ENCODE peak calls at places on chromosomes 2 and 18, in seven cellular contexts. One of them, this sample, is unnamed.
A peak's percentile ranks its signal among the peaks of the same experiment; 100 is the strongest.

GRCh38 chr2:52862801-52863200 is 904.8 kb upstream of the CHAC2 start:
- DNase-seq in AG09309: no peak
- DNase-seq in upper lobe of right lung: no peak
- DNase-seq in adrenal gland: no peak
- DNase-seq in dorsolateral prefrontal cortex: no peak
- DNase-seq in foreskin keratinocyte: peak; percentile 69
- DNase-seq in lower lobe of right lung: no peak
- DNase-seq in this sample: no peak

GRCh38 chr2:236768393-236769140 is 198.9 kb downstream of the ACKR3 start:
- DNase-seq in foreskin keratinocyte: peak; percentile 42
- DNase-seq in upper lobe of right lung: no peak
- DNase-seq in dorsolateral prefrontal cortex: no peak
- DNase-seq in lower lobe of right lung: no peak
- DNase-seq in adrenal gland: no peak
- DNase-seq in AG09309: no peak
- DNase-seq in this sample: no peak

GRCh38 chr2:223465793-223466192 is 136.4 kb downstream of the SCG2 start:
- DNase-seq in dorsolateral prefrontal cortex: no peak
- DNase-seq in upper lobe of right lung: peak; percentile 73
- DNase-seq in lower lobe of right lung: peak; percentile 71
- DNase-seq in adrenal gland: peak; percentile 90
- DNase-seq in foreskin keratinocyte: peak; percentile 71
- DNase-seq in AG09309: peak; percentile 96
- DNase-seq in this sample: no peak

GRCh38 chr2:176172007-176172747 is 15.1 kb downstream of the HOXD3 start:
- DNase-seq in adrenal gland: no peak
- DNase-seq in dorsolateral prefrontal cortex: no peak
- DNase-seq in upper lobe of right lung: no peak
- DNase-seq in lower lobe of right lung: no peak
- DNase-seq in AG09309: no peak
- DNase-seq in foreskin keratinocyte: no peak
- DNase-seq in this sample: no peak

GRCh38 chr2:156182132-156182531 is 150.4 kb downstream of the NR4A2 start:
- DNase-seq in upper lobe of right lung: no peak
- DNase-seq in foreskin keratinocyte: peak; percentile 98
- DNase-seq in adrenal gland: no peak
- DNase-seq in lower lobe of right lung: no peak
- DNase-seq in AG09309: no peak
- DNase-seq in dorsolateral prefrontal cortex: no peak
- DNase-seq in this sample: no peak

GRCh38 chr18:78986018-78986481 is 6.4 kb downstream of the SALL3 start:
- DNase-seq in upper lobe of right lung: no peak
- DNase-seq in dorsolateral prefrontal cortex: peak; percentile 50
- DNase-seq in AG09309: no peak
- DNase-seq in lower lobe of right lung: no peak
- DNase-seq in foreskin keratinocyte: no peak
- DNase-seq in adrenal gland: no peak
- DNase-seq in this sample: peak; percentile 74

GRCh38 chr2:49619804-49620203 is 465.5 kb upstream of the FSHR start:
- DNase-seq in adrenal gland: no peak
- DNase-seq in lower lobe of right lung: no peak
- DNase-seq in dorsolateral prefrontal cortex: no peak
- DNase-seq in foreskin keratinocyte: no peak
- DNase-seq in upper lobe of right lung: no peak
- DNase-seq in AG09309: no peak
- DNase-seq in this sample: no peak

GRCh38 chr18:8084160-8084559 is 517.0 kb downstream of the PTPRM start:
- DNase-seq in AG09309: no peak
- DNase-seq in lower lobe of right lung: no peak
- DNase-seq in dorsolateral prefrontal cortex: no peak
- DNase-seq in foreskin keratinocyte: peak; percentile 52
- DNase-seq in adrenal gland: peak; percentile 24
- DNase-seq in upper lobe of right lung: no peak
- DNase-seq in this sample: peak; percentile 69

GRCh38 chr2:28692411-28692810 is 59.2 kb upstream of the PPP1CB start:
- DNase-seq in adrenal gland: no peak
- DNase-seq in upper lobe of right lung: no peak
- DNase-seq in dorsolateral prefrontal cortex: no peak
- DNase-seq in AG09309: no peak
- DNase-seq in lower lobe of right lung: no peak
- DNase-seq in foreskin keratinocyte: no peak
- DNase-seq in this sample: no peak

GRCh38 chr2:120305296-120305695 is 40.6 kb upstream of the INHBB start:
- DNase-seq in AG09309: no peak
- DNase-seq in upper lobe of right lung: no peak
- DNase-seq in dorsolateral prefrontal cortex: no peak
- DNase-seq in foreskin keratinocyte: no peak
- DNase-seq in lower lobe of right lung: no peak
- DNase-seq in adrenal gland: no peak
- DNase-seq in this sample: peak; percentile 49

GRCh38 chr2:231425811-231426703 is 30.5 kb downstream of the B3GNT7 start:
- DNase-seq in AG09309: no peak
- DNase-seq in upper lobe of right lung: no peak
- DNase-seq in dorsolateral prefrontal cortex: no peak
- DNase-seq in lower lobe of right lung: no peak
- DNase-seq in adrenal gland: no peak
- DNase-seq in foreskin keratinocyte: peak; percentile 46
- DNase-seq in this sample: no peak

GRCh38 chr2:61793389-61793836 is 60.4 kb downstream of the FAM161A start:
- DNase-seq in lower lobe of right lung: peak; percentile 59
- DNase-seq in foreskin keratinocyte: peak; percentile 54
- DNase-seq in dorsolateral prefrontal cortex: peak; percentile 34
- DNase-seq in upper lobe of right lung: peak; percentile 67
- DNase-seq in AG09309: peak; percentile 11
- DNase-seq in adrenal gland: peak; percentile 52
- DNase-seq in this sample: peak; percentile 80

GRCh38 chr2:143901185-143901842 is 618.6 kb downstream of the ZEB2 start:
- DNase-seq in foreskin keratinocyte: peak; percentile 98
- DNase-seq in dorsolateral prefrontal cortex: no peak
- DNase-seq in AG09309: peak; percentile 61
- DNase-seq in upper lobe of right lung: no peak
- DNase-seq in lower lobe of right lung: no peak
- DNase-seq in adrenal gland: no peak
- DNase-seq in this sample: no peak

GRCh38 chr2:54455584-54456525 is at the start of gene SPTBN1:
- DNase-seq in lower lobe of right lung: peak; percentile 91
- DNase-seq in dorsolateral prefrontal cortex: peak; percentile 88
- DNase-seq in AG09309: peak; percentile 63
- DNase-seq in upper lobe of right lung: peak; percentile 94
- DNase-seq in foreskin keratinocyte: peak; percentile 43
- DNase-seq in adrenal gland: peak; percentile 91
- DNase-seq in this sample: peak; percentile 97

GRCh38 chr2:85607268-85608215 is 4.3 kb downstream of the C2orf68 start:
- DNase-seq in dorsolateral prefrontal cortex: no peak
- DNase-seq in upper lobe of right lung: no peak
- DNase-seq in AG09309: no peak
- DNase-seq in adrenal gland: peak; percentile 4
- DNase-seq in lower lobe of right lung: peak; percentile 70
- DNase-seq in foreskin keratinocyte: no peak
- DNase-seq in this sample: no peak

GRCh38 chr2:41955641-41956040 is 92.2 kb upstream of the PKDCC start:
- DNase-seq in foreskin keratinocyte: no peak
- DNase-seq in upper lobe of right lung: no peak
- DNase-seq in lower lobe of right lung: no peak
- DNase-seq in AG09309: no peak
- DNase-seq in dorsolateral prefrontal cortex: no peak
- DNase-seq in adrenal gland: no peak
- DNase-seq in this sample: no peak

GRCh38 chr18:36446059-36446458 is 148.5 kb downstream of the FHOD3 start:
- DNase-seq in dorsolateral prefrontal cortex: no peak
- DNase-seq in upper lobe of right lung: no peak
- DNase-seq in foreskin keratinocyte: peak; percentile 28
- DNase-seq in adrenal gland: no peak
- DNase-seq in lower lobe of right lung: no peak
- DNase-seq in AG09309: no peak
- DNase-seq in this sample: peak; percentile 72

GRCh38 chr18:3246636-3247242 is 862 bp upstream of the MYL12A start:
- DNase-seq in foreskin keratinocyte: no peak
- DNase-seq in dorsolateral prefrontal cortex: no peak
- DNase-seq in upper lobe of right lung: no peak
- DNase-seq in adrenal gland: peak; percentile 39
- DNase-seq in AG09309: no peak
- DNase-seq in lower lobe of right lung: peak; percentile 58
- DNase-seq in this sample: no peak

GRCh38 chr18:59570101-59570875 is 126.9 kb downstream of the CCBE1 start:
- DNase-seq in lower lobe of right lung: no peak
- DNase-seq in AG09309: no peak
- DNase-seq in adrenal gland: no peak
- DNase-seq in upper lobe of right lung: no peak
- DNase-seq in foreskin keratinocyte: no peak
- DNase-seq in dorsolateral prefrontal cortex: no peak
- DNase-seq in this sample: peak; percentile 72

GRCh38 chr2:75200140-75200985 is 1.0 kb upstream of the TACR1 start:
- DNase-seq in lower lobe of right lung: peak; percentile 72
- DNase-seq in adrenal gland: peak; percentile 35
- DNase-seq in upper lobe of right lung: peak; percentile 81
- DNase-seq in dorsolateral prefrontal cortex: peak; percentile 58
- DNase-seq in AG09309: no peak
- DNase-seq in foreskin keratinocyte: peak; percentile 51
- DNase-seq in this sample: peak; percentile 72

GRCh38 chr2:137964859-137965459 is 686 bp downstream of the HNMT start:
- DNase-seq in foreskin keratinocyte: no peak
- DNase-seq in adrenal gland: no peak
- DNase-seq in dorsolateral prefrontal cortex: no peak
- DNase-seq in upper lobe of right lung: no peak
- DNase-seq in AG09309: no peak
- DNase-seq in lower lobe of right lung: no peak
- DNase-seq in this sample: no peak

GRCh38 chr2:104641801-104642200 is 212.1 kb upstream of the POU3F3 start:
- DNase-seq in lower lobe of right lung: no peak
- DNase-seq in AG09309: no peak
- DNase-seq in upper lobe of right lung: no peak
- DNase-seq in dorsolateral prefrontal cortex: no peak
- DNase-seq in foreskin keratinocyte: no peak
- DNase-seq in adrenal gland: no peak
- DNase-seq in this sample: no peak

GRCh38 chr2:121524650-121525425 is 5.8 kb upstream of the RNU4ATAC start:
- DNase-seq in lower lobe of right lung: no peak
- DNase-seq in upper lobe of right lung: no peak
- DNase-seq in foreskin keratinocyte: peak; percentile 85
- DNase-seq in adrenal gland: peak; percentile 36
- DNase-seq in AG09309: no peak
- DNase-seq in dorsolateral prefrontal cortex: no peak
- DNase-seq in this sample: no peak

GRCh38 chr18:22879279-22879678 is 53.8 kb upstream of the RBBP8 start:
- DNase-seq in lower lobe of right lung: no peak
- DNase-seq in dorsolateral prefrontal cortex: no peak
- DNase-seq in foreskin keratinocyte: no peak
- DNase-seq in adrenal gland: no peak
- DNase-seq in upper lobe of right lung: no peak
- DNase-seq in AG09309: no peak
- DNase-seq in this sample: no peak

GRCh38 chr2:96258393-96259022 is 7.3 kb downstream of the TMEM127 start:
- DNase-seq in dorsolateral prefrontal cortex: no peak
- DNase-seq in AG09309: no peak
- DNase-seq in foreskin keratinocyte: no peak
- DNase-seq in upper lobe of right lung: no peak
- DNase-seq in adrenal gland: no peak
- DNase-seq in lower lobe of right lung: no peak
- DNase-seq in this sample: no peak

GRCh38 chr2:54624611-54625071 is 98.8 kb upstream of the EML6 start:
- DNase-seq in AG09309: no peak
- DNase-seq in dorsolateral prefrontal cortex: no peak
- DNase-seq in foreskin keratinocyte: no peak
- DNase-seq in adrenal gland: no peak
- DNase-seq in lower lobe of right lung: no peak
- DNase-seq in upper lobe of right lung: no peak
- DNase-seq in this sample: peak; percentile 57

GRCh38 chr2:156005999-156006712 is 326.4 kb downstream of the NR4A2 start:
- DNase-seq in upper lobe of right lung: no peak
- DNase-seq in foreskin keratinocyte: peak; percentile 48
- DNase-seq in AG09309: no peak
- DNase-seq in dorsolateral prefrontal cortex: no peak
- DNase-seq in adrenal gland: no peak
- DNase-seq in lower lobe of right lung: no peak
- DNase-seq in this sample: no peak

DNA sequence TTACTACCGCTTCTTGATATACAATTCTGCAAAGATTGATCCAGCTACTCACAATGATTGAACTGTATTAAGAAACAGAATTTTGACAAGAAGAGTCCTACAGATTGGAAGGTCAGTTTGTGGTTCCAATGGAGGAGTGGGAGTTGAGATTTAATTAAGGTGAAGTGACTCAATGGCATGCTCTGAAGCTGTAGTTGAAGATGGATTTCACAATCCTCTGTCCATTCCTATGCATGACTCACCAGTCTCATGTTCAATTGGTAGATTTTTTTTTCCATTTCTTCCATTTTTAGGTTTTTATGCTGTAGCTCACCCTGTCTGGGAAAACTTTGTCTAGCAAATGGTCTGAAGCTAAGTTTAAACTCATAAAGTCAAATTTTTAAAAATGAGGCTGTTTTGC is 83.3 kb downstream of the DPP4 start:
- DNase-seq in foreskin keratinocyte: peak; percentile 80
- DNase-seq in adrenal gland: no peak
- DNase-seq in dorsolateral prefrontal cortex: no peak
- DNase-seq in lower lobe of right lung: no peak
- DNase-seq in AG09309: peak; percentile 82
- DNase-seq in upper lobe of right lung: no peak
- DNase-seq in this sample: no peak
- TF ChIP-seq CTCF in foreskin keratinocyte: no peak
- TF ChIP-seq CTCF in adrenal gland: no peak
- TF ChIP-seq CTCF in dorsolateral prefrontal cortex: no peak
- TF ChIP-seq CTCF in lower lobe of right lung: no peak
- TF ChIP-seq CTCF in AG09309: no peak
- TF ChIP-seq CTCF in upper lobe of right lung: no peak
- TF ChIP-seq CTCF in this sample: no peak

GRCh38 chr2:135709992-135710391 is 31.7 kb upstream of the UBXN4 start:
- DNase-seq in dorsolateral prefrontal cortex: peak; percentile 77
- DNase-seq in upper lobe of right lung: no peak
- DNase-seq in AG09309: no peak
- DNase-seq in adrenal gland: peak; percentile 39
- DNase-seq in foreskin keratinocyte: peak; percentile 12
- DNase-seq in lower lobe of right lung: peak; percentile 54
- DNase-seq in this sample: peak; percentile 79
- TF ChIP-seq CTCF in dorsolateral prefrontal cortex: peak; percentile 98
- TF ChIP-seq CTCF in upper lobe of right lung: peak; percentile 96
- TF ChIP-seq CTCF in AG09309: peak; percentile 92
- TF ChIP-seq CTCF in adrenal gland: peak; percentile 94
- TF ChIP-seq CTCF in foreskin keratinocyte: peak; percentile 86
- TF ChIP-seq CTCF in lower lobe of right lung: peak; percentile 94
- TF ChIP-seq CTCF in this sample: peak; percentile 98

GRCh38 chr2:196171248-196171871 is at the start of gene STK17B:
- DNase-seq in lower lobe of right lung: peak; percentile 96
- DNase-seq in adrenal gland: peak; percentile 96
- DNase-seq in dorsolateral prefrontal cortex: peak; percentile 74
- DNase-seq in AG09309: peak; percentile 74
- DNase-seq in upper lobe of right lung: peak; percentile 98
- DNase-seq in foreskin keratinocyte: peak; percentile 85
- DNase-seq in this sample: peak; percentile 95
- TF ChIP-seq CTCF in lower lobe of right lung: no peak
- TF ChIP-seq CTCF in adrenal gland: no peak
- TF ChIP-seq CTCF in dorsolateral prefrontal cortex: no peak
- TF ChIP-seq CTCF in AG09309: peak; percentile 14
- TF ChIP-seq CTCF in upper lobe of right lung: peak; percentile 14
- TF ChIP-seq CTCF in foreskin keratinocyte: peak; percentile 25
- TF ChIP-seq CTCF in this sample: no peak

DNA sequence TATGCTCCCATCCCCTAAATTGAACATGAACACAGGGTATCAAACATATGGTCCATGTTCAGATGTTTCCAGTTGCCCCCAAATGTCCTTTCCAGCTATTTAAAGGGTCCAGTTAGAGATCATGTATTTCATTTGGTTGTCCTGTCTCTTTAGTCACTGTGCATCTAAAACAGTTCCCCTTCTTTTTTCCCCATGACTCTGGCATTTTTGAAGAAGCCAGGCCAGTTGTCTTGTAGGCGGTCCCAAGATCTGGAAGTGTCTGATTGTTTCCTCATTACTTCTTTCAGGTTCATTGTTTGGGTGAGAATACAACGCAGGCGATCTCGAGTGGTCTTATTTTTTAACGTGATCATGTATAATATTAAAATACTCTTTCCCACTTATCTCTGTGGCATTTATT is 7.9 kb downstream of the RAB31 start:
- DNase-seq in dorsolateral prefrontal cortex: no peak
- DNase-seq in lower lobe of right lung: no peak
- DNase-seq in AG09309: no peak
- DNase-seq in upper lobe of right lung: no peak
- DNase-seq in foreskin keratinocyte: no peak
- DNase-seq in adrenal gland: no peak
- DNase-seq in this sample: no peak
- TF ChIP-seq CTCF in dorsolateral prefrontal cortex: no peak
- TF ChIP-seq CTCF in lower lobe of right lung: no peak
- TF ChIP-seq CTCF in AG09309: no peak
- TF ChIP-seq CTCF in upper lobe of right lung: no peak
- TF ChIP-seq CTCF in foreskin keratinocyte: no peak
- TF ChIP-seq CTCF in adrenal gland: no peak
- TF ChIP-seq CTCF in this sample: no peak

This sample was measured in glutamatergic neuron.